ENCODE peak calls at places on chromosomes 7 and 10, in eight cellular contexts. E is hepatocyte; A is CD8-positive, alpha-beta T cell; J is heart left ventricle; M is cardiac muscle cell; W is mammary epithelial cell; C is ascending aorta; K is body of pancreas. N is an unnamed sample.

GRCh38 chr10:3836222-3836820 is 51.3 kb upstream of the KLF6 start:
- DNase-seq in J (no peak), M (no peak), A (no peak), K (no peak), E (no peak), W (no peak), C (no peak), N (no peak)

GRCh38 chr7:2527505-2528464 is 8.2 kb downstream of the LFNG start:
- DNase-seq in M (no peak), E (peak; percentile 82), W (peak; percentile 52), J (peak; percentile 65), A (no peak), C (no peak), K (peak; percentile 72), N (no peak)

GRCh38 chr10:132918264-132918616 is 24.1 kb downstream of the CFAP46 start:
- DNase-seq in W (no peak), K (no peak), J (peak; percentile 5), A (no peak), M (no peak), E (no peak), C (no peak), N (no peak)

GRCh38 chr10:109880886-109881467 is 42.3 kb downstream of the XPNPEP1 start:
- DNase-seq in C (no peak), K (no peak), M (no peak), E (no peak), A (no peak), J (no peak), W (no peak), N (no peak)

GRCh38 chr7:149053386-149053785 is 25.1 kb upstream of the PDIA4 start:
- DNase-seq in E (no peak), A (no peak), J (no peak), M (no peak), K (no peak), C (no peak), W (no peak), N (no peak)

GRCh38 chr10:75894761-75895160 is 463.3 kb downstream of the LRMDA start:
- DNase-seq in E (no peak), K (no peak), C (no peak), M (no peak), W (no peak), J (no peak), A (no peak), N (no peak)

GRCh38 chr10:73413108-73413527 is 740 bp downstream of the ANXA7 start:
- DNase-seq in E (peak; percentile 78), C (no peak), A (peak; percentile 17), M (no peak), W (no peak), K (peak; percentile 63), J (no peak), N (no peak)

GRCh38 chr7:30285531-30286284 is 1.3 kb downstream of the ZNRF2 start:
- DNase-seq in E (peak; percentile 34), J (peak; percentile 35), K (peak; percentile 33), W (peak; percentile 72), A (peak; percentile 35), M (peak; percentile 35), C (no peak), N (peak; percentile 57)

GRCh38 chr7:123615344-123615743 is 13.7 kb downstream of the ASB15 start:
- DNase-seq in A (no peak), E (peak; percentile 57), J (no peak), M (peak; percentile 68), K (no peak), W (no peak), C (no peak), N (no peak)

GRCh38 chr7:15015545-15016314 is 113.2 kb upstream of the DGKB start:
- DNase-seq in C (no peak), J (peak; percentile 33), A (no peak), W (peak; percentile 80), M (peak; percentile 89), K (peak; percentile 75), E (peak; percentile 91), N (no peak)

GRCh38 chr7:15018981-15019380 is 116.4 kb upstream of the DGKB start:
- DNase-seq in W (no peak), M (no peak), A (no peak), J (no peak), E (no peak), C (no peak), K (no peak), N (no peak)

GRCh38 chr7:15012135-15012534 is 109.6 kb upstream of the DGKB start:
- DNase-seq in M (no peak), C (no peak), E (no peak), J (no peak), K (no peak), W (no peak), A (no peak), N (no peak)

GRCh38 chr7:15016726-15017125 is 114.2 kb upstream of the DGKB start:
- DNase-seq in K (no peak), W (peak; percentile 78), C (no peak), J (no peak), A (no peak), M (no peak), E (peak; percentile 69), N (no peak)

DNA sequence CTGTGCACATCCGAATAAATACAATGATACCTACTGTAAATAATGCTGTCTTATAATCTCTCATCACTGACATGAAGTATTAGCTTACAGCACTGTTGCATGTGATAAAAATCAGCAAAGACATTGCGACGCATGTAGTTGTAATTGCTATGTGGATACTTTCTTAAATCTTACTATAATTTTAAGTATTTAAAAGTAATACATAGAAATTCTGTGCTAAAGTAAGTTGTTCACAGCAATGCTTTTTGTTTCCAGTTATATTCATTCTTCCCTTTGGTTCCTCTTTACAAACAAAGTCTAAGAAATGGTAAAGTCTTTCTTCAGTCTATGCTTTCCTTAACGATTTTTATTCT is 113.7 kb upstream of the DGKB start:
- DNase-seq in M (no peak), E (no peak), W (no peak), K (no peak), C (no peak), J (no peak), A (no peak), N (no peak)
- H3K4me3 ChIP-seq in M (no peak overlapping the region), E (no peak overlapping the region), W (no peak overlapping the region), K (no peak overlapping the region), C (peak overlapping the region; percentile 16), J (no peak overlapping the region), A (no peak overlapping the region), N (no peak overlapping the region)

GRCh38 chr7:158828343-158829020 is 827 bp downstream of the ESYT2 start:
- DNase-seq in E (peak; percentile 62), W (peak; percentile 29), J (peak; percentile 61), A (no peak), C (no peak), M (peak; percentile 73), K (peak; percentile 59), N (no peak)

GRCh38 chr7:158829342-158830210 is at the start of gene ESYT2:
- DNase-seq in A (peak; percentile 100), W (peak; percentile 96), J (peak; percentile 99), K (peak; percentile 97), M (peak; percentile 94), C (peak; percentile 90), E (peak; percentile 99), N (peak; percentile 99)

GRCh38 chr7:158827411-158828342 is 1.6 kb downstream of the ESYT2 start:
- DNase-seq in C (no peak), M (no peak), J (no peak), E (peak; percentile 36), W (peak; percentile 52), A (no peak), K (no peak), N (peak; percentile 28)

GRCh38 chr7:158830211-158830723 is 958 bp upstream of the ESYT2 start:
- DNase-seq in A (no peak), E (no peak), W (no peak), M (no peak), K (no peak), C (no peak), J (no peak), N (no peak)

GRCh38 chr7:158829021-158829341 is 328 bp downstream of the ESYT2 start:
- DNase-seq in M (peak; percentile 85), C (no peak), W (peak; percentile 78), A (peak; percentile 49), K (peak; percentile 71), E (peak; percentile 88), J (peak; percentile 69), N (peak; percentile 68)
- H3K4me1 ChIP-seq in M (peaks cover 11% of the 10 kb centered on the region), C (peaks cover 19% of the 10 kb centered on the region), W (peaks cover 13% of the 10 kb centered on the region), A (peaks cover 37% of the 10 kb centered on the region), K (peaks cover 25% of the 10 kb centered on the region), E (peaks cover 13% of the 10 kb centered on the region), J (peaks cover 46% of the 10 kb centered on the region), N (peaks cover 20% of the 10 kb centered on the region)

DNA sequence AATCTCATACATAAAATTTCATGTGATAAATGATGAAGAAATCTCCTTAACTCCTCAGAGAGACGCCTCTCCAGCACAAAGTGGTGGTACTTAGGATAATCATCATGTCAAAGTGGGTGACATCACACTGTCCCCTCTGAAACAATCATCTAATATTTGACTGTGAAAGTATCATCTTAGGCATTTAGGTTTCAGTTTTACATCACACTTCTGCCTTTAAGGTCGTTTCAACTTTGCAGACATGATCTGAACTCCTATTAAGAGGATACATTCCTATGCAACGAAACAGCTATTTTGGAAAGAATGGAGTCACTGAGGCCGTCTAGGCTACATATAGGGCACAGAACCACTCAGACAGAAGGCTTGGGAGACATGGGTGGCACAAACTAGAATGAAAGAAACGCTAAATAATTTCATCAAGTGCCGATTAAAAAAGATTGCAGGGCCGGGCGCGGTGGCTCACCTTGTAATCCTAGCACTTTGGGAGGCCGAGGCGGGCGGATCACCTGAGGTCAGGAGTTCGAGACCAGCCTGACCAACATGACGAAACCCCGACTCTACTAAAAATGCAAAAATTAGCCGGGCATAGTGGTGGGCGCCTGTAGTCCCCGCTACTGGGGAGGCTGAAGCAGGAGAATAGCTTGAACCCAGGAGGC is 2.0 kb downstream of the VOPP1 start:
- DNase-seq in W (no peak), K (no peak), J (no peak), A (no peak), C (no peak), M (no peak), E (no peak), N (no peak)
- H3K4me3 ChIP-seq in W (no peak overlapping the region), K (no peak overlapping the region), J (peak overlapping the region; percentile 80), A (peak overlapping the region; percentile 9), C (peak overlapping the region; percentile 97), M (no peak overlapping the region), E (no peak overlapping the region), N (peak overlapping the region; percentile 45)

GRCh38 chr10:80191589-80192270 is 13.6 kb downstream of the ANXA11 start:
- DNase-seq in A (no peak), E (no peak), K (peak; percentile 96), J (no peak), C (no peak), M (no peak), W (peak; percentile 13), N (no peak)
- H3K4me1 ChIP-seq in A (peaks cover 82% of the 10 kb centered on the region), E (peaks cover 40% of the 10 kb centered on the region), K (peaks cover 83% of the 10 kb centered on the region), J (peaks cover 97% of the 10 kb centered on the region), C (peaks cover 48% of the 10 kb centered on the region), M (peaks cover 11% of the 10 kb centered on the region), W (peaks cover 9% of the 10 kb centered on the region), N (peaks cover 48% of the 10 kb centered on the region)